ENCODE peak calls at places on chromosomes 4 and X, in ten cellular contexts. G is right lobe of liver; K is activated CD8-positive, alpha-beta T cell treated with anti-CD3 and anti-CD28 coated beads, Interleukin-2, amount 10 ng/mL, durations not matched to agents 7 days and 5 days; V is substantia nigra; H is NCI-H748 treated with DMSO at 0.1 percent for 48 hours; E is activated T-helper 2 cell treated with anti-CD3 and anti-CD28 coated beads, Interferon-gamma antibody, Interleukin-2, Interleukin-4, amounts not matched to agents 10 μg/mL and 5 μg/mL and 100 μg/mL, durations not matched to agents 14 hours and 24 hours and 36 hours; M is neural crest cell; T is activated CD4-positive, alpha-beta T cell treated with anti-CD3 and anti-CD28 coated beads, Interleukin-2, amount 10 ng/mL, durations not matched to agents 7 days and 5 days; Z is naive thymus-derived CD8-positive, alpha-beta T cell; U is CD4-positive, alpha-beta memory T cell. D is an unnamed sample.
A peak's percentile ranks its signal among the peaks of the same experiment; 100 is the strongest.

GRCh38 chr4:25448379-25449109 is 71.5 kb downstream of the ANAPC4 start:
- DNase-seq in G (no peak), K (no peak), V (no peak), H (no peak), E (no peak), M (no peak), T (no peak), Z (no peak), U (no peak), D (no peak)

GRCh38 chr4:72569719-72570235 is 756 bp upstream of the ADAMTS3 start:
- DNase-seq in G (no peak), K (no peak), V (no peak), H (no peak), E (no peak), M (no peak), T (no peak), Z (no peak), U (no peak), D (no peak)

GRCh38 chr4:147994076-147994475 is 262.2 kb downstream of the ARHGAP10 start:
- DNase-seq in G (no peak), K (no peak), V (no peak), H (no peak), E (no peak), M (no peak), T (no peak), Z (no peak), U (no peak), D (no peak)

GRCh38 chr4:61379406-61379805 is 179.3 kb downstream of the ADGRL3 start:
- DNase-seq in G (no peak), K (no peak), V (no peak), H (no peak), E (no peak), M (no peak), T (no peak), Z (no peak), U (no peak), D (no peak)

GRCh38 chrX:70444326-70445196 is at the start of gene DLG3:
- DNase-seq in G (no peak), K (no peak), V (peak; percentile 12), H (peak; percentile 56), E (no peak), M (peak; percentile 54), T (no peak), Z (no peak), U (no peak), D (peak; percentile 58)

GRCh38 chrX:122238801-122239200 is 945.3 kb upstream of the GRIA3 start:
- DNase-seq in G (no peak), K (no peak), V (no peak), H (no peak), E (no peak), M (no peak), T (no peak), Z (no peak), U (no peak), D (no peak)

GRCh38 chrX:153446636-153446936 is 730 bp upstream of the TREX2 start:
- DNase-seq in G (no peak), K (no peak), V (no peak), H (no peak), E (no peak), M (no peak), T (no peak), Z (no peak), U (no peak), D (no peak)

GRCh38 chr4:106659386-106659785 is 290.8 kb upstream of the GIMD1 start:
- DNase-seq in G (no peak), K (no peak), V (no peak), H (no peak), E (no peak), M (no peak), T (no peak), Z (no peak), U (no peak), D (no peak)

GRCh38 chr4:133581971-133582619 is 433.0 kb downstream of the PCDH10 start:
- DNase-seq in G (no peak), K (no peak), V (no peak), H (no peak), E (no peak), M (no peak), T (no peak), Z (no peak), U (no peak), D (no peak)

GRCh38 chrX:1421433-1422134 is 29.7 kb upstream of the SLC25A6 start:
- DNase-seq in G (no peak), K (no peak), V (no peak), H (no peak), E (no peak), M (no peak), T (no peak), Z (no peak), U (no peak), D (no peak)

GRCh38 chr4:39464886-39465501 is 6.1 kb downstream of the LIAS start:
- DNase-seq in G (no peak), K (no peak), V (no peak), H (no peak), E (no peak), M (no peak), T (no peak), Z (no peak), U (no peak), D (peak; percentile 78)

GRCh38 chrX:53074987-53075386 is 7.2 kb upstream of the TSPYL2 start:
- DNase-seq in G (no peak), K (no peak), V (no peak), H (no peak), E (no peak), M (no peak), T (no peak), Z (no peak), U (no peak), D (no peak)

GRCh38 chr4:179625391-179625790 is 2183.2 kb upstream of the AGA start:
- DNase-seq in G (no peak), K (no peak), V (no peak), H (no peak), E (no peak), M (no peak), T (no peak), Z (no peak), U (no peak), D (no peak)

GRCh38 chrX:34875204-34875603 is 67.4 kb upstream of the FAM47B start:
- DNase-seq in G (no peak), K (no peak), V (no peak), H (no peak), E (no peak), M (no peak), T (no peak), Z (no peak), U (no peak), D (no peak)

GRCh38 chr4:15653864-15654391 is 1.2 kb downstream of the FBXL5 start:
- DNase-seq in G (no peak), K (peak; percentile 42), V (no peak), H (peak; percentile 22), E (no peak), M (peak; percentile 5), T (peak; percentile 22), Z (no peak), U (no peak), D (peak; percentile 32)

GRCh38 chr4:182385897-182386296 is 142.7 kb downstream of the TENM3 start:
- DNase-seq in G (no peak), K (no peak), V (no peak), H (no peak), E (no peak), M (no peak), T (no peak), Z (no peak), U (no peak), D (no peak)

GRCh38 chrX:39899059-39899458 is 198.7 kb downstream of the BCOR start:
- DNase-seq in G (no peak), K (no peak), V (no peak), H (no peak), E (no peak), M (no peak), T (no peak), Z (no peak), U (no peak), D (no peak)

GRCh38 chrX:24657671-24658410 is 10.7 kb upstream of the PCYT1B start:
- DNase-seq in G (no peak), K (no peak), V (no peak), H (no peak), E (no peak), M (no peak), T (no peak), Z (no peak), U (no peak), D (no peak)

GRCh38 chr4:151325320-151326246 is at the start of gene SH3D19:
- DNase-seq in G (peak; percentile 95), K (no peak), V (peak; percentile 6), H (peak; percentile 3), E (no peak), M (peak; percentile 57), T (no peak), Z (no peak), U (no peak), D (peak; percentile 46)

GRCh38 chr4:76679691-76680090 is 218.3 kb downstream of the SOWAHB start:
- DNase-seq in G (no peak), K (no peak), V (no peak), H (no peak), E (no peak), M (no peak), T (no peak), Z (no peak), U (no peak), D (no peak)

GRCh38 chrX:46637937-46638336 is 64.4 kb downstream of the CHST7 start:
- DNase-seq in G (no peak), K (no peak), V (no peak), H (no peak), E (peak; percentile 11), M (no peak), T (no peak), Z (no peak), U (no peak), D (no peak)

GRCh38 chr4:165175879-165176278 is 31.5 kb upstream of the KLHL2 start:
- DNase-seq in G (peak; percentile 68), K (no peak), V (no peak), H (no peak), E (no peak), M (no peak), T (no peak), Z (no peak), U (no peak), D (no peak)

GRCh38 chrX:153777261-153778090 is 3.4 kb upstream of the SRPK3 start:
- DNase-seq in G (no peak), K (no peak), V (no peak), H (no peak), E (no peak), M (no peak), T (no peak), Z (no peak), U (no peak), D (peak; percentile 2)

GRCh38 chr4:67809502-67809901 is 55.3 kb upstream of the GNRHR start:
- DNase-seq in G (no peak), K (no peak), V (no peak), H (no peak), E (no peak), M (no peak), T (no peak), Z (no peak), U (no peak), D (peak; percentile 6)

GRCh38 chr4:76802546-76803021 is 95.4 kb downstream of the SOWAHB start:
- DNase-seq in G (no peak), K (no peak), V (no peak), H (no peak), E (no peak), M (peak; percentile 16), T (no peak), Z (no peak), U (no peak), D (no peak)

GRCh38 chrX:53262918-53263394 is 18.4 kb downstream of the IQSEC2 start:
- DNase-seq in G (no peak), K (peak; percentile 40), V (no peak), H (no peak), E (no peak), M (no peak), T (peak; percentile 19), Z (no peak), U (no peak), D (no peak)

GRCh38 chr4:44629280-44629866 is 22.1 kb downstream of the YIPF7 start:
- DNase-seq in G (no peak), K (peak; percentile 61), V (no peak), H (peak; percentile 6), E (peak; percentile 13), M (peak; percentile 32), T (peak; percentile 54), Z (peak; percentile 16), U (peak; percentile 41), D (peak; percentile 49)

GRCh38 chr4:20480161-20480947 is 219.9 kb upstream of the PACRGL start:
- DNase-seq in G (no peak), K (no peak), V (no peak), H (no peak), E (no peak), M (no peak), T (no peak), Z (no peak), U (no peak), D (peak; percentile 32)

D was measured in BE2C.